ENCODE peak calls at places on chromosomes 7 and 10, in ten cellular contexts. One of them, this sample, is unnamed.

GRCh38 chr10:58266003-58266825 is 1.5 kb downstream of the IPMK start:
- DNase-seq in aorta: no peak
- DNase-seq in hepatocyte: peak; percentile 55
- DNase-seq in ovary: no peak
- DNase-seq in small intestine: peak; percentile 73
- DNase-seq in tibial nerve: no peak
- DNase-seq in adrenal gland: peak; percentile 40
- DNase-seq in BE2C: no peak
- DNase-seq in left ventricle myocardium inferior: no peak
- DNase-seq in lower lobe of right lung: no peak
- DNase-seq in this sample: no peak

GRCh38 chr10:60952846-60953220 is 8.8 kb upstream of the RHOBTB1 start:
- DNase-seq in adrenal gland: peak; percentile 52
- DNase-seq in hepatocyte: no peak
- DNase-seq in lower lobe of right lung: no peak
- DNase-seq in left ventricle myocardium inferior: no peak
- DNase-seq in BE2C: no peak
- DNase-seq in tibial nerve: no peak
- DNase-seq in small intestine: peak; percentile 63
- DNase-seq in aorta: no peak
- DNase-seq in ovary: no peak
- DNase-seq in this sample: no peak

GRCh38 chr10:120641695-120642094 is 184.7 kb downstream of the PLPP4 start:
- DNase-seq in ovary: no peak
- DNase-seq in small intestine: no peak
- DNase-seq in left ventricle myocardium inferior: no peak
- DNase-seq in tibial nerve: no peak
- DNase-seq in hepatocyte: no peak
- DNase-seq in BE2C: no peak
- DNase-seq in aorta: no peak
- DNase-seq in lower lobe of right lung: no peak
- DNase-seq in adrenal gland: no peak
- DNase-seq in this sample: no peak

GRCh38 chr10:114044251-114045070 is 795 bp downstream of the ADRB1 start:
- DNase-seq in BE2C: no peak
- DNase-seq in small intestine: no peak
- DNase-seq in tibial nerve: no peak
- DNase-seq in adrenal gland: no peak
- DNase-seq in left ventricle myocardium inferior: peak; percentile 45
- DNase-seq in aorta: peak; percentile 48
- DNase-seq in lower lobe of right lung: peak; percentile 55
- DNase-seq in ovary: no peak
- DNase-seq in hepatocyte: peak; percentile 11
- DNase-seq in this sample: peak; percentile 56

GRCh38 chr10:125269716-125270115 is 109.4 kb upstream of the CTBP2 start:
- DNase-seq in tibial nerve: no peak
- DNase-seq in lower lobe of right lung: no peak
- DNase-seq in BE2C: no peak
- DNase-seq in ovary: no peak
- DNase-seq in aorta: no peak
- DNase-seq in adrenal gland: no peak
- DNase-seq in left ventricle myocardium inferior: no peak
- DNase-seq in hepatocyte: no peak
- DNase-seq in small intestine: no peak
- DNase-seq in this sample: no peak

GRCh38 chr10:129968937-129969527 is 5.0 kb upstream of the EBF3 start:
- DNase-seq in left ventricle myocardium inferior: no peak
- DNase-seq in small intestine: peak; percentile 27
- DNase-seq in tibial nerve: no peak
- DNase-seq in lower lobe of right lung: peak; percentile 51
- DNase-seq in ovary: no peak
- DNase-seq in hepatocyte: peak; percentile 81
- DNase-seq in aorta: peak; percentile 65
- DNase-seq in adrenal gland: peak; percentile 13
- DNase-seq in BE2C: peak; percentile 84
- DNase-seq in this sample: peak; percentile 64

GRCh38 chr7:19772858-19773337 is 519 bp downstream of the TMEM196 start:
- DNase-seq in small intestine: no peak
- DNase-seq in left ventricle myocardium inferior: no peak
- DNase-seq in adrenal gland: peak; percentile 26
- DNase-seq in tibial nerve: no peak
- DNase-seq in hepatocyte: peak; percentile 68
- DNase-seq in ovary: peak; percentile 44
- DNase-seq in BE2C: peak; percentile 8
- DNase-seq in lower lobe of right lung: no peak
- DNase-seq in aorta: no peak
- DNase-seq in this sample: no peak

GRCh38 chr10:83607959-83608745 is 531.2 kb upstream of the GHITM start:
- DNase-seq in tibial nerve: no peak
- DNase-seq in hepatocyte: no peak
- DNase-seq in BE2C: no peak
- DNase-seq in left ventricle myocardium inferior: no peak
- DNase-seq in ovary: no peak
- DNase-seq in adrenal gland: no peak
- DNase-seq in small intestine: no peak
- DNase-seq in aorta: no peak
- DNase-seq in lower lobe of right lung: no peak
- DNase-seq in this sample: no peak

GRCh38 chr10:11869211-11869610 is 46.1 kb downstream of the PROSER2 start:
- DNase-seq in adrenal gland: no peak
- DNase-seq in lower lobe of right lung: no peak
- DNase-seq in hepatocyte: peak; percentile 32
- DNase-seq in small intestine: no peak
- DNase-seq in ovary: no peak
- DNase-seq in BE2C: no peak
- DNase-seq in left ventricle myocardium inferior: no peak
- DNase-seq in tibial nerve: no peak
- DNase-seq in aorta: peak; percentile 23
- DNase-seq in this sample: no peak

GRCh38 chr10:125205431-125205830 is 45.1 kb upstream of the CTBP2 start:
- DNase-seq in small intestine: no peak
- DNase-seq in lower lobe of right lung: no peak
- DNase-seq in aorta: no peak
- DNase-seq in hepatocyte: no peak
- DNase-seq in ovary: no peak
- DNase-seq in left ventricle myocardium inferior: no peak
- DNase-seq in adrenal gland: no peak
- DNase-seq in tibial nerve: no peak
- DNase-seq in BE2C: no peak
- DNase-seq in this sample: no peak

GRCh38 chr10:61834519-61834918 is 67.0 kb upstream of the ARID5B start:
- DNase-seq in left ventricle myocardium inferior: no peak
- DNase-seq in lower lobe of right lung: no peak
- DNase-seq in BE2C: no peak
- DNase-seq in small intestine: no peak
- DNase-seq in adrenal gland: no peak
- DNase-seq in ovary: no peak
- DNase-seq in tibial nerve: no peak
- DNase-seq in hepatocyte: no peak
- DNase-seq in aorta: no peak
- DNase-seq in this sample: no peak

GRCh38 chr10:3500408-3500856 is 284.6 kb downstream of the KLF6 start:
- DNase-seq in BE2C: no peak
- DNase-seq in tibial nerve: peak; percentile 54
- DNase-seq in left ventricle myocardium inferior: peak; percentile 74
- DNase-seq in aorta: peak; percentile 74
- DNase-seq in ovary: peak; percentile 67
- DNase-seq in small intestine: no peak
- DNase-seq in adrenal gland: peak; percentile 97
- DNase-seq in hepatocyte: peak; percentile 74
- DNase-seq in lower lobe of right lung: peak; percentile 77
- DNase-seq in this sample: peak; percentile 91

GRCh38 chr10:119268428-119268827 is 61.1 kb downstream of the GRK5 start:
- DNase-seq in ovary: no peak
- DNase-seq in aorta: no peak
- DNase-seq in small intestine: no peak
- DNase-seq in left ventricle myocardium inferior: no peak
- DNase-seq in hepatocyte: no peak
- DNase-seq in lower lobe of right lung: no peak
- DNase-seq in adrenal gland: no peak
- DNase-seq in tibial nerve: no peak
- DNase-seq in BE2C: no peak
- DNase-seq in this sample: no peak

GRCh38 chr7:116524609-116525297 is at the start of gene CAV1:
- DNase-seq in hepatocyte: peak; percentile 78
- DNase-seq in tibial nerve: peak; percentile 77
- DNase-seq in BE2C: no peak
- DNase-seq in ovary: peak; percentile 88
- DNase-seq in aorta: peak; percentile 88
- DNase-seq in small intestine: peak; percentile 38
- DNase-seq in left ventricle myocardium inferior: peak; percentile 93
- DNase-seq in lower lobe of right lung: peak; percentile 84
- DNase-seq in adrenal gland: peak; percentile 59
- DNase-seq in this sample: peak; percentile 94

GRCh38 chr7:129127154-129127553 is 17.4 kb upstream of the TSPAN33 start:
- DNase-seq in left ventricle myocardium inferior: no peak
- DNase-seq in ovary: no peak
- DNase-seq in hepatocyte: no peak
- DNase-seq in tibial nerve: no peak
- DNase-seq in aorta: no peak
- DNase-seq in small intestine: no peak
- DNase-seq in BE2C: no peak
- DNase-seq in lower lobe of right lung: no peak
- DNase-seq in adrenal gland: no peak
- DNase-seq in this sample: no peak

GRCh38 chr7:30310674-30311362 is 26.4 kb downstream of the ZNRF2 start:
- DNase-seq in BE2C: no peak
- DNase-seq in small intestine: no peak
- DNase-seq in lower lobe of right lung: no peak
- DNase-seq in left ventricle myocardium inferior: no peak
- DNase-seq in adrenal gland: no peak
- DNase-seq in aorta: no peak
- DNase-seq in ovary: no peak
- DNase-seq in tibial nerve: no peak
- DNase-seq in hepatocyte: no peak
- DNase-seq in this sample: no peak
- H3K4me1 ChIP-seq in BE2C: no peaks in the 10 kb centered on the region
- H3K4me1 ChIP-seq in small intestine: no peaks in the 10 kb centered on the region
- H3K4me1 ChIP-seq in lower lobe of right lung: peaks cover 7% of the 10 kb centered on the region
- H3K4me1 ChIP-seq in left ventricle myocardium inferior: peaks cover 3% of the 10 kb centered on the region
- H3K4me1 ChIP-seq in adrenal gland: peaks cover 17% of the 10 kb centered on the region
- H3K4me1 ChIP-seq in aorta: peaks cover 3% of the 10 kb centered on the region
- H3K4me1 ChIP-seq in ovary: no peaks in the 10 kb centered on the region
- H3K4me1 ChIP-seq in tibial nerve: peaks cover 11% of the 10 kb centered on the region
- H3K4me1 ChIP-seq in hepatocyte: no peaks in the 10 kb centered on the region
- H3K4me1 ChIP-seq in this sample: no peaks in the 10 kb centered on the region

DNA sequence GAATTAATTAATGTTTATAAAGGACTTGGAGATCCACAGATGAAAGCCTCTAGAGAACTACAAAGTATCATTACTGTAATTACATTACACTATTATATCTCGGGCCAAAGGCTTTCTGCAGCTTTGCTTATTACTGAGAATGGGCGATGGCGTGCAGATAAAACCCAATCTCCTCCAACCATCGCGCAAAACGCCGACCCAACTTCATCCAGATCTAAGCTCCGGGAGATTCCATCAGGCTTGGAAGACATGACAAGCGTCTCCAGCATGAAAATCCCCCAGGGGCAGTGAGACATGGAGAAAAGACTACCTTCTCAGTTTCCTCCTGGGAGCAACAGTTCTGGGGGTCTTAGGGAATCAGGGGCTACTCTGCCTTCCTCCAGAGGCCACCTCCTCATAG is 42.2 kb upstream of the CUX1 start:
- DNase-seq in ovary: no peak
- DNase-seq in small intestine: no peak
- DNase-seq in hepatocyte: no peak
- DNase-seq in BE2C: no peak
- DNase-seq in lower lobe of right lung: no peak
- DNase-seq in adrenal gland: no peak
- DNase-seq in left ventricle myocardium inferior: no peak
- DNase-seq in tibial nerve: no peak
- DNase-seq in aorta: no peak
- DNase-seq in this sample: no peak
- H3K4me1 ChIP-seq in ovary: no peaks in the 10 kb centered on the region
- H3K4me1 ChIP-seq in small intestine: no peaks in the 10 kb centered on the region
- H3K4me1 ChIP-seq in hepatocyte: no peaks in the 10 kb centered on the region
- H3K4me1 ChIP-seq in BE2C: no peaks in the 10 kb centered on the region
- H3K4me1 ChIP-seq in lower lobe of right lung: no peaks in the 10 kb centered on the region
- H3K4me1 ChIP-seq in adrenal gland: no peaks in the 10 kb centered on the region
- H3K4me1 ChIP-seq in left ventricle myocardium inferior: no peaks in the 10 kb centered on the region
- H3K4me1 ChIP-seq in tibial nerve: no peaks in the 10 kb centered on the region
- H3K4me1 ChIP-seq in aorta: no peaks in the 10 kb centered on the region
- H3K4me1 ChIP-seq in this sample: no peaks in the 10 kb centered on the region

DNA sequence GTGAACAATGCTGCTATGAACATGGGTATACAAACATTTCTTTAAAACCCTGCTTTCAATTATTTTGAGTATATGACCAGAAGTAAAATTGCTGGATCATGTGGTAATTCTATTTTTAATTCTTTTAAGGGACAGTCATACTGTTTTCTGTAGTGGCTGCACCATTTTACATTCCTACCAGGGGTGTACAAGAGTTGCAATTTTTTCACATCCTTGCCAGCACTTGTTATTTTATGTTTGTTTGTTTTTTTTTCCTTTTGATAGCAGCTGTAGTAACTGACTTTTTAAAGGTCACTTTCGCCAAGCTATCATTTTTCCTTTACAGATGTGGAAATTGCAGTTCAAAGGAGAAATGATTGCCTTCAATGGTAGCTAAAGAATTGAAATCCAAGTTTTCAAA is 99.5 kb downstream of the GPR85 start:
- DNase-seq in hepatocyte: no peak
- DNase-seq in lower lobe of right lung: no peak
- DNase-seq in left ventricle myocardium inferior: no peak
- DNase-seq in ovary: no peak
- DNase-seq in tibial nerve: no peak
- DNase-seq in adrenal gland: no peak
- DNase-seq in small intestine: no peak
- DNase-seq in aorta: no peak
- DNase-seq in BE2C: no peak
- DNase-seq in this sample: no peak
- H3K4me1 ChIP-seq in hepatocyte: peaks cover 7% of the 10 kb centered on the region
- H3K4me1 ChIP-seq in lower lobe of right lung: no peaks in the 10 kb centered on the region
- H3K4me1 ChIP-seq in left ventricle myocardium inferior: peaks cover 62% of the 10 kb centered on the region
- H3K4me1 ChIP-seq in ovary: no peaks in the 10 kb centered on the region
- H3K4me1 ChIP-seq in tibial nerve: no peaks in the 10 kb centered on the region
- H3K4me1 ChIP-seq in adrenal gland: no peaks in the 10 kb centered on the region
- H3K4me1 ChIP-seq in small intestine: no peaks in the 10 kb centered on the region
- H3K4me1 ChIP-seq in aorta: no peaks in the 10 kb centered on the region
- H3K4me1 ChIP-seq in BE2C: no peaks in the 10 kb centered on the region
- H3K4me1 ChIP-seq in this sample: no peaks in the 10 kb centered on the region

DNA sequence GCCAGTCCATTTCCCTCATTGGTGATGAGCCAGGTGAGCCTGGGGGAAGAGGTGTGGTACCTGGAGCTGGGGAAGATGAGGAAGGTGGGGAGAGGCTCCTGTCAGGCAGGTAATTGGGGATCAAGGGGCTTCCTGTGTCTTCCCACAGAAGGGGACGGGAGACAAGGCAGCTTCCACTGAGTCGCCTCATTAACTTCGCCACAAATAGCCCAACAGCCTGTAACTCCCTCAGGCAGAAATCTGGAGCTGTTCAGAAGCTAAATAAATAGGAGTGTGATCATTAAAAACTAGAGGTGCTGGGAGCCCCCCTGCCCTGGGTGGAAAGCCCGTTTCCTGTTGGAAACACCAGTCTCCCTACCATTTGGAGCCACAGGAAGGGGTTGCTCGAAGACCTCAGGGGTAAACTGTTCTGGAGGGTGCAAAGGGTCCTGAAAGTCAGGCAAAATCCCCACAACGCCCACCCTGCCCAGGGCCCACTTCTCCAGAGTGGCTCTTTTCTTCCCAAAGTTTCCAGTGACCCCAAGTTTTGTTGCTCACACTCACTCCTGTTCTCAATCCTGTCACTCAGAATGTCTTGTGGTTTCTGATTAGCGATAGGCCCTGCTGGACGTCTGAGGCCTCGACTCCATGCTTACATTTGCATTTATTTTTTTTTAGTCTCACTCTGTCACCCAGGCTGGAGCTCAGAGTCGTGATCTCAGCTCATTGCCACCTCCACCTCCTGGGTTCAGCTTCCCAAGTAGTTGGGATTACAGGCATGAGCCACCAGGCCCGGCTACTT is 25.7 kb downstream of the UNC5B start:
- DNase-seq in lower lobe of right lung: no peak
- DNase-seq in small intestine: no peak
- DNase-seq in adrenal gland: no peak
- DNase-seq in hepatocyte: no peak
- DNase-seq in ovary: no peak
- DNase-seq in BE2C: no peak
- DNase-seq in aorta: no peak
- DNase-seq in left ventricle myocardium inferior: no peak
- DNase-seq in tibial nerve: no peak
- DNase-seq in this sample: no peak
- H3K4me1 ChIP-seq in lower lobe of right lung: peaks cover 78% of the 10 kb centered on the region
- H3K4me1 ChIP-seq in small intestine: no peaks in the 10 kb centered on the region
- H3K4me1 ChIP-seq in adrenal gland: peaks cover 80% of the 10 kb centered on the region
- H3K4me1 ChIP-seq in hepatocyte: peaks cover 79% of the 10 kb centered on the region
- H3K4me1 ChIP-seq in ovary: peaks cover 7% of the 10 kb centered on the region
- H3K4me1 ChIP-seq in BE2C: peaks cover 90% of the 10 kb centered on the region
- H3K4me1 ChIP-seq in aorta: no peaks in the 10 kb centered on the region
- H3K4me1 ChIP-seq in left ventricle myocardium inferior: peaks cover 91% of the 10 kb centered on the region
- H3K4me1 ChIP-seq in tibial nerve: no peaks in the 10 kb centered on the region
- H3K4me1 ChIP-seq in this sample: peaks cover 71% of the 10 kb centered on the region

This sample was measured in heart left ventricle.